ENCODE peak calls at places on chromosomes 5 and 9, in six cellular contexts. D, S, L, T, W and F are unnamed samples.
A peak's percentile ranks its signal among the peaks of the same experiment; 100 is the strongest.

GRCh38 chr5:61100425-61100824 is 61.8 kb downstream of the SMIM15 start:
- DNase-seq in D (no peak), S (no peak), L (no peak), T (no peak), W (no peak), F (no peak)

GRCh38 chr5:98309785-98310566 is 463.5 kb upstream of the RGMB start:
- DNase-seq in D (no peak), S (no peak), L (peak; percentile 70), T (no peak), W (no peak), F (peak; percentile 9)

GRCh38 chr9:98933890-98934289 is 9.8 kb upstream of the COL15A1 start:
- DNase-seq in D (no peak), S (no peak), L (no peak), T (no peak), W (no peak), F (no peak)

GRCh38 chr5:119521232-119521631 is 68.9 kb downstream of the HSD17B4 start:
- DNase-seq in D (no peak), S (no peak), L (no peak), T (no peak), W (no peak), F (no peak)

GRCh38 chr5:1392801-1393565 is 48.1 kb upstream of the CLPTM1L start:
- DNase-seq in D (no peak), S (no peak), L (peak; percentile 28), T (no peak), W (no peak), F (no peak)

GRCh38 chr9:4220361-4220760 is 79.5 kb downstream of the GLIS3 start:
- DNase-seq in D (no peak), S (no peak), L (no peak), T (no peak), W (no peak), F (no peak)

GRCh38 chr5:107248065-107248695 is 422.6 kb downstream of the EFNA5 start:
- DNase-seq in D (peak; percentile 88), S (no peak), L (peak; percentile 55), T (peak; percentile 42), W (peak; percentile 59), F (peak; percentile 62)

GRCh38 chr5:158286827-158287226 is 427.9 kb upstream of the CLINT1 start:
- DNase-seq in D (no peak), S (no peak), L (no peak), T (no peak), W (no peak), F (no peak)

GRCh38 chr5:103441523-103441922 is 121.1 kb downstream of the NUDT12 start:
- DNase-seq in D (no peak), S (no peak), L (no peak), T (no peak), W (no peak), F (no peak)

GRCh38 chr5:123545506-123545905 is 33.5 kb downstream of the CSNK1G3 start:
- DNase-seq in D (no peak), S (no peak), L (peak; percentile 27), T (no peak), W (peak; percentile 21), F (peak; percentile 9)

GRCh38 chr5:7955476-7955875 is 86.5 kb downstream of the MTRR start:
- DNase-seq in D (no peak), S (no peak), L (no peak), T (no peak), W (no peak), F (no peak)

GRCh38 chr9:16867571-16868311 is 2.7 kb downstream of the BNC2 start:
- DNase-seq in D (no peak), S (peak; percentile 51), L (peak; percentile 59), T (peak; percentile 75), W (no peak), F (no peak)

GRCh38 chr9:105693435-105694275 is 686 bp upstream of the TMEM38B start:
- DNase-seq in D (no peak), S (no peak), L (peak; percentile 61), T (no peak), W (no peak), F (peak; percentile 27)

GRCh38 chr9:89592963-89593775 is 11.6 kb upstream of the GADD45G start:
- DNase-seq in D (no peak), S (no peak), L (peak; percentile 9), T (no peak), W (no peak), F (no peak)

GRCh38 chr5:140294753-140295152 is 8.1 kb downstream of the PFDN1 start:
- DNase-seq in D (no peak), S (no peak), L (no peak), T (no peak), W (no peak), F (no peak)

GRCh38 chr5:115859378-115859777 is 17.6 kb downstream of the AP3S1 start:
- DNase-seq in D (no peak), S (no peak), L (no peak), T (no peak), W (no peak), F (no peak)

GRCh38 chr5:172051643-172052362 is 45.4 kb upstream of the FBXW11 start:
- DNase-seq in D (no peak), S (no peak), L (no peak), T (no peak), W (no peak), F (peak; percentile 85)

GRCh38 chr9:32251539-32251938 is 132.9 kb upstream of the ACO1 start:
- DNase-seq in D (no peak), S (peak; percentile 25), L (peak; percentile 84), T (peak; percentile 59), W (peak; percentile 38), F (peak; percentile 51)

GRCh38 chr9:121739971-121740370 is 88.5 kb downstream of the DAB2IP start:
- DNase-seq in D (no peak), S (no peak), L (no peak), T (no peak), W (no peak), F (no peak)

GRCh38 chr9:36802171-36802920 is 229.7 kb downstream of the MELK start:
- DNase-seq in D (no peak), S (no peak), L (no peak), T (no peak), W (no peak), F (no peak)

GRCh38 chr9:115350548-115350947 is 232.6 kb upstream of the TNC start:
- DNase-seq in D (no peak), S (no peak), L (no peak), T (no peak), W (no peak), F (no peak)

GRCh38 chr9:92726348-92726747 is 38.3 kb downstream of the BICD2 start:
- DNase-seq in D (peak; percentile 56), S (no peak), L (no peak), T (no peak), W (no peak), F (no peak)

GRCh38 chr5:72163349-72163983 is 56.2 kb downstream of the MAP1B start:
- DNase-seq in D (no peak), S (no peak), L (no peak), T (no peak), W (no peak), F (no peak)

GRCh38 chr9:15642369-15642962 is 89.6 kb downstream of the CCDC171 start:
- DNase-seq in D (no peak), S (no peak), L (peak; percentile 73), T (no peak), W (no peak), F (peak; percentile 29)

GRCh38 chr9:133342083-133342406 is 5.9 kb downstream of the MED22 start:
- DNase-seq in D (no peak), S (no peak), L (no peak), T (no peak), W (no peak), F (no peak)

GRCh38 chr5:72074238-72074637 is 33.0 kb upstream of the MAP1B start:
- DNase-seq in D (no peak), S (no peak), L (no peak), T (no peak), W (no peak), F (no peak)

GRCh38 chr5:102678267-102679058 is 76.6 kb upstream of the PAM start:
- DNase-seq in D (no peak), S (no peak), L (no peak), T (no peak), W (no peak), F (no peak)

GRCh38 chr5:123664961-123665360 is 153.0 kb downstream of the CSNK1G3 start:
- DNase-seq in D (no peak), S (no peak), L (no peak), T (no peak), W (no peak), F (no peak)

GRCh38 chr5:13930721-13931246 is 13.7 kb downstream of the DNAH5 start:
- DNase-seq in D (no peak), S (no peak), L (no peak), T (no peak), W (no peak), F (no peak)

GRCh38 chr5:149466457-149466972 is 84.7 kb downstream of the CSNK1A1 start:
- DNase-seq in D (no peak), S (peak; percentile 43), L (peak; percentile 83), T (peak; percentile 83), W (peak; percentile 61), F (peak; percentile 33)
- TF ChIP-seq POLR2A in D (no peak), S (no peak), L (no peak), T (no peak), W (peak; percentile 21), F (no peak)

DNA sequence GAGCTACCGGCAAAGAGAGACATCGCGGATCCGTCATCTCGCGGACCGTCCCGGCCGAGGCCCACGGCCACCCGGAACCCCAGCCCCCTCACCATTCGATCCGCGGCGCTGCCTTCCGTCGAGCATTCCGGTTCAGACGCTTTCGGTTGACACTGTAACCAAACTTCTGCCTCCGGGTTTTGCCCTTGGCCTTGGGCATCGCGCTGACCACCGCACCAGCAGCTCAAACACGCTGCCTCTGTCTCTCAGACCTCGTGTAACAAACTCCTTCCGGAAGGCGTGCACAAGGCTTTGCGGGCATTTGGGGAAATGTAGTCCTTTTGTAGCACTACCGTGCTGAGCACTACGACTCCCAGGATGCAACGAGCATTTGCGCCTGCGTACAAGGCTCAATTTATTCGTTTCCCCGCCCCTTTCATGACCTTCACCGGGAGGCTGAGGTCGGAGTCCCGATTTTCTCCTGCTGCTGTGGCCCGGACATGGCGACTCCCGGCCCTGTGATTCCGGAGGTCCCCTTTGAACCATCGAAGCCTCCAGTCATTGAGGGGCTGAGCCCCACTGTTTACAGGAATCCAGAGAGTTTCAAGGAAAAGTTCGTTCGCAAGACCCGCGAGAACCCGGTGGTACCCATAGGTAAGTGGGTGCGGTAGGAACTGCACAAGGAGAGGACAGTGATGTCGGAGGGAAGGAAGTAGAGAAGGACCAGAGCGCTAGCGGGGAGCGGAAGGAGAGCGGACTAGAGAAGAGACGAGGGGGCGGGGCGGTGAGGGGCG is at the start of the genes HIGD2A and NOP16:
- DNase-seq in D (peak; percentile 100), S (peak; percentile 100), L (peak; percentile 99), T (peak; percentile 100), W (peak; percentile 100), F (peak; percentile 99)
- TF ChIP-seq POLR2A in D (no peak), S (no peak), L (peak; percentile 83), T (peak; percentile 7), W (no peak), F (peak; percentile 84)

GRCh38 chr9:20622330-20623020 is at the start of gene MLLT3:
- DNase-seq in D (peak; percentile 99), S (peak; percentile 95), L (peak; percentile 99), T (peak; percentile 95), W (peak; percentile 97), F (peak; percentile 95)
- TF ChIP-seq POLR2A in D (no peak), S (peak; percentile 84), L (peak; percentile 61), T (peak; percentile 51), W (peak; percentile 75), F (peak; percentile 49)

DNA sequence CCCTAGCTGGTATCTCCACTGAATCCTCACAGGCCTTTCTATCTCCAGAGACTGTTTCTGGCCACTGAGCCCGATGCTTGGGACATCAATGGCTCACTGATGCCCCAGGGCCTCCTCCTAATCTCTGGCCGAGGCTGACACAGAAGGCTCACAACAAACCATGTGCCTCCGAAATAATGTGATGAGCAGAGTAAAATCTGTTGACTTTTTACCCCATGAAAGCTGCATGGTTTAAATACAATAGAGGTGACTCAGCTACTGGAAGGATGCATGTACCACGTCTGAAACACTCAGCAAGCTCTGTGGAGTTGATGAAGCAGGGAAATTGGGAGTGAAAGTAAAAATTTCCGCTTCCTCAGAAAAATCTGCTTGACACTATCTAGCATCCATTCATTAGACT is 111.0 kb upstream of the EQTN start:
- DNase-seq in D (no peak), S (no peak), L (no peak), T (no peak), W (no peak), F (no peak)
- TF ChIP-seq POLR2A in D (no peak), S (no peak), L (no peak), T (no peak), W (no peak), F (no peak)